ENCODE peak calls at places on chromosomes 12 and 14, in six cellular contexts. B is HepG2, G is H1, M is MM.1S, K is nephron progenitor cell, R is breast epithelium. L is an unnamed sample.

GRCh38 chr12:59699408-59700144 is 103.7 kb downstream of the SLC16A7 start:
- DNase-seq in B (no peak), G (no peak), M (no peak), K (no peak), R (no peak), L (no peak)

GRCh38 chr12:121858662-121859572 is at the start of gene HPD:
- DNase-seq in B (peak; percentile 91), G (no peak), M (no peak), K (peak; percentile 52), R (no peak), L (no peak)

GRCh38 chr12:27142102-27142721 is 59.8 kb upstream of the C12orf71 start:
- DNase-seq in B (peak; percentile 53), G (peak; percentile 64), M (peak; percentile 58), K (peak; percentile 61), R (no peak), L (no peak)

GRCh38 chr14:71952381-71953363 is 20.4 kb downstream of the RGS6 start:
- DNase-seq in B (no peak), G (no peak), M (no peak), K (no peak), R (no peak), L (no peak)

GRCh38 chr12:105089817-105090216 is 5.6 kb upstream of the ALDH1L2 start:
- DNase-seq in B (no peak), G (no peak), M (no peak), K (no peak), R (no peak), L (no peak)

GRCh38 chr12:56158926-56159461 is 835 bp downstream of the MYL6 start:
- DNase-seq in B (peak; percentile 70), G (peak; percentile 66), M (peak; percentile 22), K (peak; percentile 50), R (peak; percentile 81), L (no peak)

GRCh38 chr12:47417146-47417545 is 288.7 kb downstream of the RPAP3 start:
- DNase-seq in B (no peak), G (no peak), M (no peak), K (no peak), R (no peak), L (no peak)

GRCh38 chr12:21771311-21771710 is 3.2 kb downstream of the KCNJ8 start:
- DNase-seq in B (no peak), G (no peak), M (no peak), K (no peak), R (no peak), L (no peak)

GRCh38 chr12:15830538-15830937 is 41.4 kb upstream of the EPS8 start:
- DNase-seq in B (no peak), G (no peak), M (no peak), K (no peak), R (no peak), L (no peak)

GRCh38 chr14:102592969-102593840 is 756 bp downstream of the RCOR1 start:
- DNase-seq in B (no peak), G (peak; percentile 73), M (peak; percentile 37), K (peak; percentile 67), R (peak; percentile 55), L (peak; percentile 63)

GRCh38 chr12:48786591-48787544 is 2.0 kb downstream of the ADCY6 start:
- DNase-seq in B (no peak), G (no peak), M (no peak), K (no peak), R (no peak), L (no peak)

GRCh38 chr12:94207467-94208432 is 59.4 kb downstream of the PLXNC1 start:
- DNase-seq in B (no peak), G (no peak), M (peak; percentile 90), K (no peak), R (no peak), L (no peak)

GRCh38 chr12:81723361-81723760 is 35.8 kb downstream of the PPFIA2 start:
- DNase-seq in B (no peak), G (no peak), M (no peak), K (no peak), R (no peak), L (no peak)

GRCh38 chr14:105203057-105203494 is 22.0 kb upstream of the NUDT14 start:
- DNase-seq in B (no peak), G (peak; percentile 91), M (peak; percentile 28), K (peak; percentile 89), R (peak; percentile 86), L (peak; percentile 69)

GRCh38 chr12:124753230-124753595 is 110.5 kb downstream of the SCARB1 start:
- DNase-seq in B (no peak), G (no peak), M (no peak), K (no peak), R (no peak), L (no peak)

GRCh38 chr12:100652488-100652887 is 79.0 kb downstream of the GAS2L3 start:
- DNase-seq in B (peak; percentile 67), G (no peak), M (no peak), K (no peak), R (no peak), L (no peak)
- TF ChIP-seq CTCF in B (no peak), G (no peak), M (no peak), K (no peak), R (no peak), L (no peak)

GRCh38 chr12:3578557-3578956 is 87.6 kb downstream of the PRMT8 start:
- DNase-seq in B (no peak), G (no peak), M (no peak), K (no peak), R (no peak), L (no peak)

GRCh38 chr12:3580071-3580749 is 89.2 kb downstream of the PRMT8 start:
- DNase-seq in B (no peak), G (no peak), M (no peak), K (no peak), R (no peak), L (no peak)

GRCh38 chr12:3587402-3588013 is 96.5 kb downstream of the PRMT8 start:
- DNase-seq in B (no peak), G (no peak), M (no peak), K (no peak), R (no peak), L (no peak)

GRCh38 chr12:3589745-3590144 is 98.7 kb downstream of the PRMT8 start:
- DNase-seq in B (no peak), G (no peak), M (no peak), K (no peak), R (no peak), L (no peak)

GRCh38 chr12:3583656-3584334 is 92.8 kb downstream of the PRMT8 start:
- DNase-seq in B (no peak), G (no peak), M (no peak), K (no peak), R (no peak), L (no peak)
- TF ChIP-seq CTCF in B (no peak), G (no peak), M (no peak), K (no peak), R (no peak), L (no peak)

DNA sequence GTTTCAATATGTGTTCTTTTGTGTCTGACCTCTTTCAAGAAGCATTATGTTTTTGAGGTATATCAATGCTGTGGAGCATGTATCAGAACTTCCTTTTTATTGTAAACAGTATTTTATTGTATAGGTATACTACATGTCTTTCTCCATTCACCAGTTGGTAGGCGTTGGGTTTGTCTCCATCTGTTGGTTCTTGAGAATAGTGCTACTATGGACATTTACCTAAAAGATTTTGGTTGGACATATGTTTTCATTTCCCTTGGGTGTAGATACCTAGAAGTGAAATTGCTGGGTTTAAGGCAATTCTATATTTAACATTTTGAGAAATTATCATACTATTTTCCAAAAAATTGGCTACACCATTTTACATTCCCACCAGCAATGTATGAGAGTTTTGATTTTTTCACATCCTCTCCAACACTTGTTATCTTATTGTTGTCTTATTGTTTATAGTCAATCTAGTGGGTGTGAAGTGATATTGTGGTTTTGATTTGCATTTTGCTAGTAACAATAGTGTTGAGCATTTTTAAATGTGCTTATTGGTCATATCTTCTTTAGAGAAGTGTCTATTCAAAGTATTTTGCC is 409.2 kb downstream of the IPO8 start:
- DNase-seq in B (peak; percentile 6), G (no peak), M (peak; percentile 46), K (no peak), R (no peak), L (no peak)
- TF ChIP-seq CTCF in B (peak; percentile 28), G (peak; percentile 48), M (peak; percentile 66), K (peak; percentile 70), R (peak; percentile 23), L (no peak)

DNA sequence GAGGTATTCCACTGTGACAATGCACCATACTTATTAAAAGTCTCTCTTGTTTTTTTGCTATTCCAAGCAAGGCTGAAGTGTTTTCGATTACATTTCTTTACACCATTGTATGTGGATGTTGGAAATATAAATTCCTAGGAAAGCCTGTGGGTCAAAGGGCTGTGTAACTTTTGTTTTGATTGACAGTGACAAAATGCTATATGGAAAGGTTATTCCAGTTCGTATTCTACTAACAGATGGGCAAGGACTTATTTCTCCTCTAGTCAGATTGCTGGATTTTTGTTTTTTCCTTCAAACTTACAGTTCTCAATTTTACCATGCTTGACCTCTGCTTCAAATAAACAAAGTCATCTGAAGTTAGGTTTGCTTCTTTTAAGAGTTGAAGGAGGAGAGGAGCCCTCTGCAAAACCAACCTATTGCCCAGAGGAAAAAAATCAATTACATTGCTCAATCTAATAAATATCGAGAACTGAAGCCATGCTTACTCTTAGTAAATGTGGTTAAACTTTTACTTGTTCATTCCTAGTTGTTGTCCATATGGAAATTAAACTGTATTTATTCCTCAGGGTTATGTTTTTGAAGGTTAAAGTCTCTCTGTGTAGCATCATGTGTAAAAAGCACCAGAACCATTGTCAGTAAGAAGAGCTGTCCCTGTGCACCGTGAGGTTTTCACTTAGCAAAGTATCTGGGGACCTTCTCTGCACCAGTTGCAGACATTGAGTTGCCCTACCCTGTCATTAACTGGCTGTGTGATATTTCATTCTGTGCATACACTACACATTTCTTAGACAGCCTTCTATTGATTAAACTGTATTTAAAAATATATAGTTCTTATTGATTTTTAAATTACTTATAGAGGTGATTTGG is 26.9 kb downstream of the GLT1D1 start:
- DNase-seq in B (no peak), G (no peak), M (no peak), K (no peak), R (no peak), L (no peak)
- TF ChIP-seq CTCF in B (no peak), G (no peak), M (no peak), K (no peak), R (no peak), L (no peak)

GRCh38 chr12:116739381-116739887 is 1.3 kb downstream of the RNFT2 start:
- DNase-seq in B (no peak), G (no peak), M (no peak), K (no peak), R (no peak), L (no peak)

GRCh38 chr12:116735084-116735483 is 2.8 kb downstream of the SPRING1 start:
- DNase-seq in B (no peak), G (no peak), M (no peak), K (no peak), R (no peak), L (no peak)

GRCh38 chr12:116736962-116737773 is 701 bp downstream of the SPRING1 start:
- DNase-seq in B (no peak), G (no peak), M (no peak), K (peak; percentile 59), R (no peak), L (no peak)

GRCh38 chr12:116735951-116736599 is 1.8 kb downstream of the SPRING1 start:
- DNase-seq in B (peak; percentile 82), G (no peak), M (no peak), K (no peak), R (no peak), L (no peak)

GRCh38 chr12:116737774-116738657 is at the start of the genes RNFT2 and SPRING1:
- DNase-seq in B (peak; percentile 98), G (peak; percentile 97), M (peak; percentile 94), K (peak; percentile 100), R (peak; percentile 98), L (peak; percentile 97)
- TF ChIP-seq CTCF in B (no peak), G (peak; percentile 28), M (peak; percentile 19), K (peak; percentile 21), R (no peak), L (no peak)

GRCh38 chr14:69154779-69155178 is 1.9 kb upstream of the DCAF5 start:
- DNase-seq in B (peak; percentile 73), G (no peak), M (no peak), K (no peak), R (no peak), L (no peak)
- TF ChIP-seq CTCF in B (peak; percentile 33), G (peak; percentile 1), M (no peak), K (no peak), R (no peak), L (no peak)

L was measured in activated B cell treated with CpG ODN at 0.5 μM for 24 hours.